ENCODE peak calls at places on chromosomes 2 and 18, in five cellular contexts. One of them, this sample, is unnamed.

GRCh38 chr2:236177604-236177966 is 9.4 kb upstream of the GBX2 start:
- DNase-seq in aorta: no peak
- DNase-seq in CD4-positive, alpha-beta memory T cell: no peak
- DNase-seq in iPS DF 6.9: no peak
- DNase-seq in ovary: peak; percentile 45
- DNase-seq in this sample: no peak

GRCh38 chr2:20097889-20098714 is 46.7 kb upstream of the LAPTM4A start:
- DNase-seq in ovary: peak; percentile 84
- DNase-seq in CD4-positive, alpha-beta memory T cell: peak; percentile 65
- DNase-seq in iPS DF 6.9: peak; percentile 91
- DNase-seq in aorta: peak; percentile 87
- DNase-seq in this sample: peak; percentile 68

GRCh38 chr2:178783889-178784288 is 23.3 kb downstream of the TTN start:
- DNase-seq in ovary: no peak
- DNase-seq in iPS DF 6.9: no peak
- DNase-seq in CD4-positive, alpha-beta memory T cell: no peak
- DNase-seq in aorta: no peak
- DNase-seq in this sample: no peak

GRCh38 chr18:63844254-63844653 is 43.3 kb upstream of the SERPINB2 start:
- DNase-seq in CD4-positive, alpha-beta memory T cell: no peak
- DNase-seq in iPS DF 6.9: peak; percentile 20
- DNase-seq in aorta: no peak
- DNase-seq in ovary: no peak
- DNase-seq in this sample: no peak

GRCh38 chr2:2178921-2179320 is 152.2 kb downstream of the MYT1L start:
- DNase-seq in aorta: no peak
- DNase-seq in iPS DF 6.9: no peak
- DNase-seq in ovary: no peak
- DNase-seq in CD4-positive, alpha-beta memory T cell: no peak
- DNase-seq in this sample: no peak

GRCh38 chr2:85768713-85769112 is 14.9 kb downstream of the ATOH8 start:
- DNase-seq in aorta: peak; percentile 73
- DNase-seq in CD4-positive, alpha-beta memory T cell: no peak
- DNase-seq in ovary: peak; percentile 87
- DNase-seq in iPS DF 6.9: no peak
- DNase-seq in this sample: no peak

GRCh38 chr2:20365249-20365817 is 14.7 kb upstream of the PUM2 start:
- DNase-seq in CD4-positive, alpha-beta memory T cell: no peak
- DNase-seq in aorta: no peak
- DNase-seq in ovary: no peak
- DNase-seq in iPS DF 6.9: no peak
- DNase-seq in this sample: no peak

GRCh38 chr2:123566291-123566946 is 458.7 kb upstream of the CNTNAP5 start:
- DNase-seq in iPS DF 6.9: no peak
- DNase-seq in aorta: no peak
- DNase-seq in CD4-positive, alpha-beta memory T cell: no peak
- DNase-seq in ovary: no peak
- DNase-seq in this sample: no peak

GRCh38 chr2:17658251-17658843 is 95.3 kb downstream of the SMC6 start:
- DNase-seq in iPS DF 6.9: no peak
- DNase-seq in CD4-positive, alpha-beta memory T cell: no peak
- DNase-seq in aorta: no peak
- DNase-seq in ovary: no peak
- DNase-seq in this sample: no peak

GRCh38 chr2:64595397-64596160 is 58.1 kb downstream of the SERTAD2 start:
- DNase-seq in iPS DF 6.9: no peak
- DNase-seq in CD4-positive, alpha-beta memory T cell: no peak
- DNase-seq in ovary: no peak
- DNase-seq in aorta: no peak
- DNase-seq in this sample: no peak

GRCh38 chr2:134379293-134379692 is 125.4 kb downstream of the MGAT5 start:
- DNase-seq in iPS DF 6.9: no peak
- DNase-seq in aorta: no peak
- DNase-seq in CD4-positive, alpha-beta memory T cell: no peak
- DNase-seq in ovary: no peak
- DNase-seq in this sample: no peak

GRCh38 chr2:200614249-200614648 is 28.4 kb downstream of the AOX1 start:
- DNase-seq in ovary: no peak
- DNase-seq in CD4-positive, alpha-beta memory T cell: no peak
- DNase-seq in iPS DF 6.9: no peak
- DNase-seq in aorta: no peak
- DNase-seq in this sample: no peak

GRCh38 chr2:144460981-144461766 is 58.7 kb downstream of the ZEB2 start:
- DNase-seq in aorta: no peak
- DNase-seq in iPS DF 6.9: no peak
- DNase-seq in ovary: peak; percentile 49
- DNase-seq in CD4-positive, alpha-beta memory T cell: no peak
- DNase-seq in this sample: no peak

GRCh38 chr2:118249970-118250369 is 161.7 kb downstream of the INSIG2 start:
- DNase-seq in ovary: no peak
- DNase-seq in aorta: no peak
- DNase-seq in iPS DF 6.9: no peak
- DNase-seq in CD4-positive, alpha-beta memory T cell: no peak
- DNase-seq in this sample: no peak

GRCh38 chr18:8860845-8861642 is 155.7 kb downstream of the MTCL1 start:
- DNase-seq in aorta: no peak
- DNase-seq in CD4-positive, alpha-beta memory T cell: no peak
- DNase-seq in ovary: no peak
- DNase-seq in iPS DF 6.9: no peak
- DNase-seq in this sample: no peak

GRCh38 chr2:190318514-190318913 is 1.1 kb downstream of the HIBCH start:
- DNase-seq in aorta: no peak
- DNase-seq in CD4-positive, alpha-beta memory T cell: no peak
- DNase-seq in iPS DF 6.9: no peak
- DNase-seq in ovary: no peak
- DNase-seq in this sample: no peak

GRCh38 chr2:62653582-62654422 is 51.7 kb upstream of the EHBP1 start:
- DNase-seq in aorta: no peak
- DNase-seq in ovary: no peak
- DNase-seq in iPS DF 6.9: no peak
- DNase-seq in CD4-positive, alpha-beta memory T cell: no peak
- DNase-seq in this sample: no peak

GRCh38 chr2:160271166-160272086 is 71.4 kb upstream of the ITGB6 start:
- DNase-seq in iPS DF 6.9: no peak
- DNase-seq in aorta: no peak
- DNase-seq in ovary: peak; percentile 28
- DNase-seq in CD4-positive, alpha-beta memory T cell: peak; percentile 28
- DNase-seq in this sample: no peak

GRCh38 chr18:48539406-48540328 is 836 bp downstream of the CTIF start:
- DNase-seq in iPS DF 6.9: no peak
- DNase-seq in aorta: peak; percentile 64
- DNase-seq in CD4-positive, alpha-beta memory T cell: peak; percentile 44
- DNase-seq in ovary: peak; percentile 61
- DNase-seq in this sample: no peak

GRCh38 chr2:231928901-231929725 is 2.9 kb upstream of the NPPC start:
- DNase-seq in iPS DF 6.9: no peak
- DNase-seq in ovary: peak; percentile 11
- DNase-seq in CD4-positive, alpha-beta memory T cell: no peak
- DNase-seq in aorta: peak; percentile 9
- DNase-seq in this sample: no peak

GRCh38 chr2:15009681-15010080 is 377.2 kb downstream of the LRATD1 start:
- DNase-seq in ovary: no peak
- DNase-seq in iPS DF 6.9: no peak
- DNase-seq in CD4-positive, alpha-beta memory T cell: no peak
- DNase-seq in aorta: no peak
- DNase-seq in this sample: no peak

GRCh38 chr2:23456881-23457760 is 72.1 kb downstream of the KLHL29 start:
- DNase-seq in ovary: no peak
- DNase-seq in CD4-positive, alpha-beta memory T cell: no peak
- DNase-seq in aorta: no peak
- DNase-seq in iPS DF 6.9: no peak
- DNase-seq in this sample: no peak

GRCh38 chr2:155190342-155190741 is 491.8 kb downstream of the KCNJ3 start:
- DNase-seq in CD4-positive, alpha-beta memory T cell: no peak
- DNase-seq in aorta: no peak
- DNase-seq in iPS DF 6.9: no peak
- DNase-seq in ovary: no peak
- DNase-seq in this sample: no peak

GRCh38 chr2:231988179-231988866 is 26.8 kb downstream of the DIS3L2 start:
- DNase-seq in ovary: no peak
- DNase-seq in CD4-positive, alpha-beta memory T cell: no peak
- DNase-seq in aorta: no peak
- DNase-seq in iPS DF 6.9: no peak
- DNase-seq in this sample: no peak

GRCh38 chr2:22406625-22407024 is 978.4 kb upstream of the KLHL29 start:
- DNase-seq in aorta: no peak
- DNase-seq in iPS DF 6.9: no peak
- DNase-seq in ovary: no peak
- DNase-seq in CD4-positive, alpha-beta memory T cell: no peak
- DNase-seq in this sample: no peak

GRCh38 chr2:7962191-7962590 is 719.7 kb upstream of the ID2 start:
- DNase-seq in ovary: no peak
- DNase-seq in aorta: no peak
- DNase-seq in CD4-positive, alpha-beta memory T cell: no peak
- DNase-seq in iPS DF 6.9: peak; percentile 2
- DNase-seq in this sample: no peak

GRCh38 chr2:227848586-227848985 is 22.8 kb upstream of the DAW1 start:
- DNase-seq in iPS DF 6.9: no peak
- DNase-seq in aorta: no peak
- DNase-seq in ovary: no peak
- DNase-seq in CD4-positive, alpha-beta memory T cell: peak; percentile 62
- DNase-seq in this sample: no peak

GRCh38 chr2:66579494-66579893 is 144.6 kb downstream of the MEIS1 start:
- DNase-seq in aorta: no peak
- DNase-seq in CD4-positive, alpha-beta memory T cell: no peak
- DNase-seq in ovary: no peak
- DNase-seq in iPS DF 6.9: no peak
- DNase-seq in this sample: no peak

GRCh38 chr2:151289972-151290335 is 486 bp upstream of the NMI start:
- DNase-seq in ovary: peak; percentile 47
- DNase-seq in CD4-positive, alpha-beta memory T cell: peak; percentile 38
- DNase-seq in iPS DF 6.9: no peak
- DNase-seq in aorta: no peak
- DNase-seq in this sample: no peak

GRCh38 chr2:217370391-217370790 is 510.5 kb upstream of the TNP1 start:
- DNase-seq in aorta: no peak
- DNase-seq in ovary: no peak
- DNase-seq in iPS DF 6.9: no peak
- DNase-seq in CD4-positive, alpha-beta memory T cell: no peak
- DNase-seq in this sample: no peak

GRCh38 chr2:185502351-185502750 is 236.3 kb upstream of the FSIP2 start:
- DNase-seq in CD4-positive, alpha-beta memory T cell: no peak
- DNase-seq in aorta: no peak
- DNase-seq in iPS DF 6.9: no peak
- DNase-seq in ovary: no peak
- DNase-seq in this sample: no peak

GRCh38 chr2:84175340-84175739 is 283.7 kb downstream of the SUCLG1 start:
- DNase-seq in aorta: no peak
- DNase-seq in iPS DF 6.9: no peak
- DNase-seq in ovary: no peak
- DNase-seq in CD4-positive, alpha-beta memory T cell: no peak
- DNase-seq in this sample: no peak

GRCh38 chr2:44959855-44960254 is 18.4 kb downstream of the SIX3 start:
- DNase-seq in CD4-positive, alpha-beta memory T cell: no peak
- DNase-seq in aorta: no peak
- DNase-seq in iPS DF 6.9: no peak
- DNase-seq in ovary: no peak
- DNase-seq in this sample: no peak
- H3K27ac ChIP-seq in CD4-positive, alpha-beta memory T cell: no peak overlapping the region
- H3K27ac ChIP-seq in aorta: no peak overlapping the region
- H3K27ac ChIP-seq in iPS DF 6.9: no peak overlapping the region
- H3K27ac ChIP-seq in ovary: no peak overlapping the region
- H3K27ac ChIP-seq in this sample: no peak overlapping the region

GRCh38 chr2:37593024-37593423 is 78.4 kb downstream of the CDC42EP3 start:
- DNase-seq in CD4-positive, alpha-beta memory T cell: no peak
- DNase-seq in iPS DF 6.9: no peak
- DNase-seq in ovary: no peak
- DNase-seq in aorta: no peak
- DNase-seq in this sample: no peak

GRCh38 chr2:37587817-37588216 is 83.6 kb downstream of the CDC42EP3 start:
- DNase-seq in iPS DF 6.9: no peak
- DNase-seq in aorta: no peak
- DNase-seq in ovary: no peak
- DNase-seq in CD4-positive, alpha-beta memory T cell: no peak
- DNase-seq in this sample: no peak

GRCh38 chr2:37589298-37589697 is 82.1 kb downstream of the CDC42EP3 start:
- DNase-seq in CD4-positive, alpha-beta memory T cell: no peak
- DNase-seq in aorta: no peak
- DNase-seq in iPS DF 6.9: no peak
- DNase-seq in ovary: no peak
- DNase-seq in this sample: no peak

GRCh38 chr2:37588316-37588777 is 83.1 kb downstream of the CDC42EP3 start:
- DNase-seq in ovary: no peak
- DNase-seq in CD4-positive, alpha-beta memory T cell: no peak
- DNase-seq in aorta: no peak
- DNase-seq in iPS DF 6.9: no peak
- DNase-seq in this sample: no peak

GRCh38 chr2:37590119-37590571 is 81.3 kb downstream of the CDC42EP3 start:
- DNase-seq in CD4-positive, alpha-beta memory T cell: no peak
- DNase-seq in ovary: peak; percentile 35
- DNase-seq in iPS DF 6.9: no peak
- DNase-seq in aorta: no peak
- DNase-seq in this sample: no peak
- H3K27ac ChIP-seq in CD4-positive, alpha-beta memory T cell: no peak overlapping the region
- H3K27ac ChIP-seq in ovary: no peak overlapping the region
- H3K27ac ChIP-seq in iPS DF 6.9: no peak overlapping the region
- H3K27ac ChIP-seq in aorta: no peak overlapping the region
- H3K27ac ChIP-seq in this sample: no peak overlapping the region

DNA sequence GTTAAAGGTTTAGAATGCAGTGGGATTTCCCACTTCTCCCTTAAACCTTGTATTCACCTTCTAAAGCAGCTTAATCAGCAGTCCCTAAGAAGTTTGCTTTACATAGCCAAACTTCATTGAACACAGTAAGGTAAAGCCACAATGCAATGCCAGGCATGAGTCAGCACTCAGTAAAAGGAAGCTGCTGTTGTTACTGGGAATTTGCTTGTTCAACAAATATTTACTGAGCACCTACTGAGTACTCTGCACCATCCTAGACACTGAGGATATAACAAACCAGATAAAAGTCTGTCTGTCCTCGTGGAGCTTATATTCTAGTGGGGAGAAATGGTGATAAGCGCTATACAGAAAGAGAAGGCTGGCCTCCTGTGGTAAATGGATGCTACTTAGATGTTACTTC is 162.7 kb downstream of the PKP4 start:
- DNase-seq in aorta: no peak
- DNase-seq in ovary: no peak
- DNase-seq in iPS DF 6.9: no peak
- DNase-seq in CD4-positive, alpha-beta memory T cell: no peak
- DNase-seq in this sample: no peak
- H3K27ac ChIP-seq in aorta: no peak overlapping the region
- H3K27ac ChIP-seq in ovary: no peak overlapping the region
- H3K27ac ChIP-seq in iPS DF 6.9: no peak overlapping the region
- H3K27ac ChIP-seq in CD4-positive, alpha-beta memory T cell: no peak overlapping the region
- H3K27ac ChIP-seq in this sample: no peak overlapping the region

GRCh38 chr2:45759310-45759851 is 107.9 kb downstream of the PRKCE start:
- DNase-seq in aorta: no peak
- DNase-seq in CD4-positive, alpha-beta memory T cell: no peak
- DNase-seq in iPS DF 6.9: no peak
- DNase-seq in ovary: no peak
- DNase-seq in this sample: no peak
- H3K27ac ChIP-seq in aorta: no peak overlapping the region
- H3K27ac ChIP-seq in CD4-positive, alpha-beta memory T cell: no peak overlapping the region
- H3K27ac ChIP-seq in iPS DF 6.9: no peak overlapping the region
- H3K27ac ChIP-seq in ovary: no peak overlapping the region
- H3K27ac ChIP-seq in this sample: no peak overlapping the region

This sample was measured in naive thymus-derived CD4-positive, alpha-beta T cell.